ENCODE peak calls at places on chromosome 12, in five cellular contexts. S is H1, B is HepG2, U is K562, A is GM12878. E is an unnamed sample.

GRCh38 chr12:81492131-81492720 is 266.9 kb downstream of the PPFIA2 start:
- DNase-seq in S (no peak), B (no peak), U (no peak), A (no peak), E (no peak)

GRCh38 chr12:32365473-32366064 is 33.8 kb upstream of the FGD4 start:
- DNase-seq in S (no peak), B (peak; percentile 64), U (peak; percentile 69), A (peak; percentile 8), E (peak; percentile 58)

GRCh38 chr12:27220057-27220987 is 23.8 kb upstream of the STK38L start:
- DNase-seq in S (no peak), B (no peak), U (no peak), A (peak; percentile 90), E (no peak)

GRCh38 chr12:8917751-8918150 is 3.4 kb downstream of the PHC1 start:
- DNase-seq in S (no peak), B (no peak), U (no peak), A (no peak), E (no peak)

GRCh38 chr12:108798551-108799221 is 58.7 kb downstream of the SSH1 start:
- DNase-seq in S (no peak), B (no peak), U (no peak), A (no peak), E (no peak)

GRCh38 chr12:105467710-105468366 is 137.3 kb downstream of the C12orf75 start:
- DNase-seq in S (no peak), B (no peak), U (no peak), A (no peak), E (no peak)

GRCh38 chr12:112347521-112347920 is 34.7 kb downstream of the HECTD4 start:
- DNase-seq in S (no peak), B (no peak), U (no peak), A (no peak), E (no peak)

GRCh38 chr12:81585787-81586186 is 173.4 kb downstream of the PPFIA2 start:
- DNase-seq in S (no peak), B (no peak), U (no peak), A (no peak), E (no peak)

GRCh38 chr12:86496595-86496994 is 240.4 kb upstream of the MGAT4C start:
- DNase-seq in S (no peak), B (no peak), U (no peak), A (no peak), E (no peak)

GRCh38 chr12:47867496-47867941 is 37.3 kb downstream of the VDR start:
- DNase-seq in S (no peak), B (no peak), U (peak; percentile 56), A (no peak), E (no peak)

GRCh38 chr12:449203-449602 is 10.5 kb upstream of the B4GALNT3 start:
- DNase-seq in S (no peak), B (no peak), U (no peak), A (no peak), E (no peak)
- TF ChIP-seq SIN3A in S (no peak), B (no peak), U (no peak), A (no peak), E (no peak)

GRCh38 chr12:52027085-52027843 is 20.5 kb downstream of the TAMALIN start:
- DNase-seq in S (no peak), B (no peak), U (no peak), A (no peak), E (no peak)

GRCh38 chr12:52032797-52033505 is 18.3 kb upstream of the NR4A1 start:
- DNase-seq in S (peak; percentile 90), B (peak; percentile 90), U (peak; percentile 94), A (peak; percentile 55), E (peak; percentile 89)

GRCh38 chr12:52026267-52026666 is 19.5 kb downstream of the TAMALIN start:
- DNase-seq in S (no peak), B (no peak), U (no peak), A (no peak), E (no peak)

GRCh38 chr12:52032431-52032796 is 18.8 kb upstream of the NR4A1 start:
- DNase-seq in S (no peak), B (no peak), U (no peak), A (no peak), E (no peak)

DNA sequence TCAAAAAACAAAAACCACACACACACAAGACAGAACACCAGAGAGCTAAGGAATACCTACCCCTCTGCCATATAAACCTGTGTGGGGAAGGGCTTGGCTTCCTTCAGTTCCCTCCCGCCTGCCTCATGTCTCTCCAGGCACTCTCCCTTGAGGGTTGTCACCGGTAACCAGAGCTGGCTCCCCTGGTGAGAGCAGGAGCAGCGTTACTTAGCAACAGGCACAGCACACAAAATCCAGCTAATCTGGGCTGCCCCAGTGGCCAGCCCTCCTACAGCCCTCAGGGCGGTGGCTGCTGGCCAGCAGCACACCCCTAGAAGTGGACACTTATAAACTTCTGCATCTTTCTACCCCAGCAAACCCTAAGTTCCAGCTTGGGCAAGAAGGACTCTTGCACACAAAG is 21.6 kb upstream of the NR4A1 start:
- DNase-seq in S (peak; percentile 71), B (no peak), U (no peak), A (no peak), E (no peak)
- TF ChIP-seq ZNF274 in S (no peak), B (no peak), U (no peak), A (no peak), E (no peak)

GRCh38 chr12:93530358-93530757 is 42.1 kb upstream of the SOCS2 start:
- DNase-seq in S (no peak), B (no peak), U (no peak), A (no peak), E (no peak)
- H3K9ac ChIP-seq in S (no peak overlapping the region), B (no peak overlapping the region), U (no peak overlapping the region), A (no peak overlapping the region), E (no peak overlapping the region)

GRCh38 chr12:40068416-40068815 is 37.5 kb downstream of the SLC2A13 start:
- DNase-seq in S (no peak), B (no peak), U (no peak), A (no peak), E (no peak)

GRCh38 chr12:40058721-40059190 is 47.1 kb downstream of the SLC2A13 start:
- DNase-seq in S (no peak), B (no peak), U (no peak), A (no peak), E (no peak)

GRCh38 chr12:40065636-40066035 is 40.2 kb downstream of the SLC2A13 start:
- DNase-seq in S (no peak), B (no peak), U (no peak), A (no peak), E (no peak)

DNA sequence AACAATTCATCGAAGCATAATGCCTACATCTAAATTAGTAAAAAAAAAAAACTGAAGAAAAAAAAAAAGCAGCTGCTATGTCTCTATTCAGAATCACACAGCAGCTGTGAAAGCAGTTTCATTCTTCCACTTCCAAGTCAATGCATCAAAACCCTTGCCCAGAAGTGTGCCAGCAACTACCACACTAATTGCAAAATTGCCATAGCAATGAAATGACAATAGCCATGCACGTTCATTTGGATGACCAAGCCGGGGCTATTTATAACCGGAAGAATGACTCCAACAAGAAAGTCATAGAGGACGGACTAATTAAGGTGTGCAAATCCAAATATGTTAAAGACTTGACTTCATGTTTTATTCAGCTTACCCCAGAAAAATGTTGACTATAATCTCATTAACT is 42.5 kb downstream of the SLC2A13 start:
- DNase-seq in S (no peak), B (no peak), U (no peak), A (no peak), E (no peak)
- TF ChIP-seq SIN3A in S (no peak), B (no peak), U (no peak), A (no peak), E (no peak)

DNA sequence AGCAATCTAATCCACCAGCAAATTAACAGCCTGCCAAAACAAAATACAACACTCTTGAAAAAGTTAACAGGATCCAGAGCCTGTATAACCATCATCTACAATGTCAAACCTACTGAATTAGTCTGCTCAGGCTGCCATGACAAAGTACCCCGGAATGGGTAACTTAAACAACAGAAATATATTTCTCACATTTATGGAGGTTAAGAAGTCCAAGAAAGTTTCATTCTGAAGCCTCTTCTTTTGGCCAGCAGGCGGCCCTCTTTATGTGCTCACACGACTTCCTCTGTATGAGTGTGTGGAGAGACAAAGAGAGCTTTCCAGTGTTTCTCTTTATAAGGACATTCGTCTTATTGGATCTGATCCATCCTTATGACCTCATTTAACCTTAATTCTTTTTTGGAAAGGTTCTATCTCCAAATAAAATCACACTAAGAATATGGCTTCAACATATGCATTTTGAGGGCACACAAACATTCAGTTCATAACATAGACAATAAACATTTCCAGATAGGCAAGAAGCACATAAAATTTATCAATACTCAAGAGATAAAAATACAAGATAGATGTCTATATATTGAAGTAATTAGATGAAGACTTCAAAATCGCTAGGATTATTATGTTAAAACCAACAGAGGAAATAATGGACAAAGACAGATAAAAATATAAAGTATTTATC is 5.9 kb upstream of the RERG start:
- DNase-seq in S (peak; percentile 51), B (peak; percentile 42), U (peak; percentile 9), A (no peak), E (peak; percentile 42)
- TF ChIP-seq ZNF274 in S (no peak), B (no peak), U (no peak), A (no peak), E (no peak)

E was measured in HCT116.